ENCODE peak calls at places on chromosomes 6 and 20, in seven cellular contexts. One of them, this sample, is unnamed.

GRCh38 chr20:7744411-7744810 is 195.8 kb downstream of the HAO1 start:
- DNase-seq in B cell: no peak
- DNase-seq in AG04450: peak; percentile 41
- DNase-seq in A549: peak; percentile 31
- DNase-seq in brain microvascular endothelial cell: peak; percentile 67
- DNase-seq in mesothelial cell of epicardium: no peak
- DNase-seq in tibial artery: no peak
- DNase-seq in this sample: no peak

GRCh38 chr20:23249541-23249940 is 101.0 kb upstream of the NXT1 start:
- DNase-seq in mesothelial cell of epicardium: no peak
- DNase-seq in tibial artery: no peak
- DNase-seq in AG04450: no peak
- DNase-seq in brain microvascular endothelial cell: no peak
- DNase-seq in A549: no peak
- DNase-seq in B cell: no peak
- DNase-seq in this sample: no peak

GRCh38 chr6:150417899-150418824 is 49.4 kb downstream of the IYD start:
- DNase-seq in AG04450: peak; percentile 10
- DNase-seq in mesothelial cell of epicardium: no peak
- DNase-seq in B cell: peak; percentile 57
- DNase-seq in brain microvascular endothelial cell: peak; percentile 69
- DNase-seq in tibial artery: no peak
- DNase-seq in A549: peak; percentile 73
- DNase-seq in this sample: no peak

GRCh38 chr6:72248621-72249020 is 362.3 kb downstream of the RIMS1 start:
- DNase-seq in mesothelial cell of epicardium: no peak
- DNase-seq in A549: no peak
- DNase-seq in AG04450: no peak
- DNase-seq in B cell: no peak
- DNase-seq in tibial artery: no peak
- DNase-seq in brain microvascular endothelial cell: no peak
- DNase-seq in this sample: no peak

GRCh38 chr6:158786645-158787304 is 32.4 kb downstream of the EZR start:
- DNase-seq in mesothelial cell of epicardium: no peak
- DNase-seq in brain microvascular endothelial cell: no peak
- DNase-seq in AG04450: no peak
- DNase-seq in B cell: no peak
- DNase-seq in A549: no peak
- DNase-seq in tibial artery: no peak
- DNase-seq in this sample: no peak

GRCh38 chr6:25066593-25066992 is 130.8 kb upstream of the RIPOR2 start:
- DNase-seq in A549: no peak
- DNase-seq in mesothelial cell of epicardium: no peak
- DNase-seq in B cell: no peak
- DNase-seq in brain microvascular endothelial cell: no peak
- DNase-seq in AG04450: no peak
- DNase-seq in tibial artery: no peak
- DNase-seq in this sample: no peak

GRCh38 chr6:161630674-161631073 is 356.8 kb upstream of the AGPAT4 start:
- DNase-seq in mesothelial cell of epicardium: no peak
- DNase-seq in tibial artery: no peak
- DNase-seq in AG04450: no peak
- DNase-seq in A549: no peak
- DNase-seq in brain microvascular endothelial cell: no peak
- DNase-seq in B cell: no peak
- DNase-seq in this sample: no peak

GRCh38 chr6:169884158-169884557 is 132.7 kb downstream of the ERMARD start:
- DNase-seq in B cell: no peak
- DNase-seq in brain microvascular endothelial cell: no peak
- DNase-seq in A549: no peak
- DNase-seq in AG04450: no peak
- DNase-seq in tibial artery: no peak
- DNase-seq in mesothelial cell of epicardium: no peak
- DNase-seq in this sample: no peak

GRCh38 chr6:4398806-4399205 is 263.4 kb upstream of the ECI2 start:
- DNase-seq in B cell: no peak
- DNase-seq in brain microvascular endothelial cell: no peak
- DNase-seq in tibial artery: no peak
- DNase-seq in mesothelial cell of epicardium: no peak
- DNase-seq in AG04450: peak; percentile 16
- DNase-seq in A549: no peak
- DNase-seq in this sample: no peak

GRCh38 chr20:48776306-48776705 is 51.5 kb downstream of the PREX1 start:
- DNase-seq in tibial artery: no peak
- DNase-seq in brain microvascular endothelial cell: peak; percentile 84
- DNase-seq in AG04450: no peak
- DNase-seq in B cell: no peak
- DNase-seq in mesothelial cell of epicardium: no peak
- DNase-seq in A549: no peak
- DNase-seq in this sample: no peak

GRCh38 chr20:2749951-2750342 is 50.5 kb downstream of the CPXM1 start:
- DNase-seq in tibial artery: no peak
- DNase-seq in B cell: no peak
- DNase-seq in A549: no peak
- DNase-seq in AG04450: no peak
- DNase-seq in mesothelial cell of epicardium: no peak
- DNase-seq in brain microvascular endothelial cell: no peak
- DNase-seq in this sample: no peak

GRCh38 chr6:111880181-111880944 is 7.1 kb upstream of the FYN start:
- DNase-seq in tibial artery: no peak
- DNase-seq in mesothelial cell of epicardium: no peak
- DNase-seq in A549: no peak
- DNase-seq in AG04450: no peak
- DNase-seq in brain microvascular endothelial cell: no peak
- DNase-seq in B cell: no peak
- DNase-seq in this sample: no peak

GRCh38 chr6:125142614-125143013 is 11.0 kb upstream of the TPD52L1 start:
- DNase-seq in A549: no peak
- DNase-seq in brain microvascular endothelial cell: no peak
- DNase-seq in tibial artery: no peak
- DNase-seq in mesothelial cell of epicardium: no peak
- DNase-seq in AG04450: no peak
- DNase-seq in B cell: no peak
- DNase-seq in this sample: no peak

GRCh38 chr6:37126554-37126906 is 43.4 kb upstream of the PIM1 start:
- DNase-seq in A549: no peak
- DNase-seq in AG04450: no peak
- DNase-seq in mesothelial cell of epicardium: no peak
- DNase-seq in brain microvascular endothelial cell: no peak
- DNase-seq in tibial artery: no peak
- DNase-seq in B cell: no peak
- DNase-seq in this sample: no peak

GRCh38 chr20:5608104-5608447 is 142.1 kb upstream of the SHLD1 start:
- DNase-seq in mesothelial cell of epicardium: no peak
- DNase-seq in B cell: no peak
- DNase-seq in A549: no peak
- DNase-seq in brain microvascular endothelial cell: no peak
- DNase-seq in tibial artery: no peak
- DNase-seq in AG04450: no peak
- DNase-seq in this sample: no peak

GRCh38 chr20:62697468-62697912 is 11.1 kb upstream of the NTSR1 start:
- DNase-seq in brain microvascular endothelial cell: no peak
- DNase-seq in mesothelial cell of epicardium: no peak
- DNase-seq in AG04450: no peak
- DNase-seq in A549: no peak
- DNase-seq in B cell: no peak
- DNase-seq in tibial artery: no peak
- DNase-seq in this sample: peak; percentile 18

GRCh38 chr20:7853493-7853892 is 86.8 kb downstream of the HAO1 start:
- DNase-seq in B cell: no peak
- DNase-seq in brain microvascular endothelial cell: no peak
- DNase-seq in AG04450: no peak
- DNase-seq in A549: no peak
- DNase-seq in mesothelial cell of epicardium: no peak
- DNase-seq in tibial artery: no peak
- DNase-seq in this sample: no peak

GRCh38 chr20:59123011-59123676 is 40.5 kb upstream of the ZNF831 start:
- DNase-seq in brain microvascular endothelial cell: no peak
- DNase-seq in mesothelial cell of epicardium: no peak
- DNase-seq in tibial artery: no peak
- DNase-seq in AG04450: no peak
- DNase-seq in A549: no peak
- DNase-seq in B cell: peak; percentile 70
- DNase-seq in this sample: no peak

GRCh38 chr20:7926767-7927166 is 13.5 kb downstream of the HAO1 start:
- DNase-seq in tibial artery: no peak
- DNase-seq in brain microvascular endothelial cell: peak; percentile 39
- DNase-seq in AG04450: no peak
- DNase-seq in mesothelial cell of epicardium: no peak
- DNase-seq in A549: peak; percentile 44
- DNase-seq in B cell: no peak
- DNase-seq in this sample: no peak

GRCh38 chr6:113980937-113981554 is 10.1 kb upstream of the HDAC2 start:
- DNase-seq in mesothelial cell of epicardium: no peak
- DNase-seq in A549: peak; percentile 23
- DNase-seq in B cell: no peak
- DNase-seq in brain microvascular endothelial cell: no peak
- DNase-seq in AG04450: no peak
- DNase-seq in tibial artery: no peak
- DNase-seq in this sample: peak; percentile 12

GRCh38 chr20:36830791-36831691 is 44.9 kb upstream of the TLDC2 start:
- DNase-seq in tibial artery: peak; percentile 97
- DNase-seq in brain microvascular endothelial cell: no peak
- DNase-seq in B cell: no peak
- DNase-seq in A549: no peak
- DNase-seq in AG04450: no peak
- DNase-seq in mesothelial cell of epicardium: no peak
- DNase-seq in this sample: no peak
- TF ChIP-seq CTCF in tibial artery: peak; percentile 33
- TF ChIP-seq CTCF in brain microvascular endothelial cell: peak; percentile 62
- TF ChIP-seq CTCF in B cell: no peak
- TF ChIP-seq CTCF in A549: no peak
- TF ChIP-seq CTCF in AG04450: peak; percentile 55
- TF ChIP-seq CTCF in mesothelial cell of epicardium: no peak
- TF ChIP-seq CTCF in this sample: peak; percentile 23

GRCh38 chr6:153237670-153238069 is 106.6 kb upstream of the RGS17 start:
- DNase-seq in B cell: no peak
- DNase-seq in A549: no peak
- DNase-seq in tibial artery: no peak
- DNase-seq in brain microvascular endothelial cell: no peak
- DNase-seq in AG04450: no peak
- DNase-seq in mesothelial cell of epicardium: no peak
- DNase-seq in this sample: no peak
- TF ChIP-seq CTCF in B cell: no peak
- TF ChIP-seq CTCF in A549: no peak
- TF ChIP-seq CTCF in tibial artery: no peak
- TF ChIP-seq CTCF in brain microvascular endothelial cell: no peak
- TF ChIP-seq CTCF in AG04450: no peak
- TF ChIP-seq CTCF in mesothelial cell of epicardium: no peak
- TF ChIP-seq CTCF in this sample: no peak

DNA sequence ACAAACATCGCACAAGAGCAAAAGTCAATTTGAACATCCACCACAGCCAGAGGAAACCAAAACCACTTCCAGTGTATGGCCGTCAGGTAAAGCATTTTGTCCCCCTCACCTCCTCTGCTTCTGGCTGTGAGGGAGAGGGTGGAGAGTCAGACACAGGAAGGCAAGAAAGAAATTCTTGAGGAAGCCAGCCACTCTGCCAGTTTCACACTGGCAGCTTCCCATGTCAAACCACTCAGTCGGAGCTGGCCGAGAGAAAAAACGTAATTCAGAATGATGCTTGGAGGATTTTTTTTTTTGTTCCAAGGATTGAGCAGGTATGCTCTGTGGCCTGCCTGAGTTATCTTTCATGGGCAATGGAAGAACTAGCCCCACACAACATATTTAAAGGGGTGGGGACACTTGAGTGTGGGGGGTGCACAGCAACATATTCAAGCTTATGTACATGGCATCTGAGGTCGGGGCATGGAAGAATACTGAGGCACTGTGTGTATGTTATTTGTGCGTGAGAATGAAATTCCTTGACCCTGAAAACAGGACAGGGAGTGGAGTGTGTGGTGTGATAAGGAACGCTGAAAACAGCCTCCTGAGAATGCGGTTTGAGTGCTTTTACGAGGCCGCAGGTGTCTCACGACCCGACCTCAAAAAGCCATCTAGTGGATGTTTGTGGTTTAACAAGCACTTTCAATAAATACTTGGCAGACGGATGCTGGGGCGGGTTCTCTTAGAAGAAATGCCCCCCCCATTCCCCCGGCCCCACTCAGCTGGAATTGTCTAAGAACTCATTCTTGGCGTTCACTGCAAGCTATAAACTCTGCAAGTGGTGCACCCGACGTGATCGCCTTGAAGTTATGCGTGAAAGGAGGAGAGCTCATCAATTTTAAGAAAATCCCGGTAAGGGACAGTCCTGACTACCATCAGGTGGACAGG is 27.5 kb upstream of the ZBTB22 start:
- DNase-seq in A549: peak; percentile 73
- DNase-seq in brain microvascular endothelial cell: peak; percentile 69
- DNase-seq in B cell: peak; percentile 69
- DNase-seq in mesothelial cell of epicardium: peak; percentile 40
- DNase-seq in AG04450: peak; percentile 39
- DNase-seq in tibial artery: peak; percentile 67
- DNase-seq in this sample: no peak
- TF ChIP-seq CTCF in A549: peak; percentile 40
- TF ChIP-seq CTCF in brain microvascular endothelial cell: peak; percentile 67
- TF ChIP-seq CTCF in B cell: peak; percentile 79
- TF ChIP-seq CTCF in mesothelial cell of epicardium: peak; percentile 74
- TF ChIP-seq CTCF in AG04450: peak; percentile 57
- TF ChIP-seq CTCF in tibial artery: peak; percentile 61
- TF ChIP-seq CTCF in this sample: peak; percentile 73

GRCh38 chr20:57092112-57092899 is 174.1 kb downstream of the BMP7 start:
- DNase-seq in mesothelial cell of epicardium: peak; percentile 48
- DNase-seq in A549: peak; percentile 66
- DNase-seq in AG04450: no peak
- DNase-seq in brain microvascular endothelial cell: peak; percentile 32
- DNase-seq in tibial artery: no peak
- DNase-seq in B cell: peak; percentile 66
- DNase-seq in this sample: peak; percentile 73
- TF ChIP-seq CTCF in mesothelial cell of epicardium: peak; percentile 86
- TF ChIP-seq CTCF in A549: peak; percentile 68
- TF ChIP-seq CTCF in AG04450: peak; percentile 61
- TF ChIP-seq CTCF in brain microvascular endothelial cell: peak; percentile 87
- TF ChIP-seq CTCF in tibial artery: peak; percentile 24
- TF ChIP-seq CTCF in B cell: peak; percentile 59
- TF ChIP-seq CTCF in this sample: peak; percentile 89

GRCh38 chr20:45415822-45416637 is at the start of gene PIGT:
- DNase-seq in AG04450: no peak
- DNase-seq in brain microvascular endothelial cell: peak; percentile 76
- DNase-seq in mesothelial cell of epicardium: peak; percentile 58
- DNase-seq in B cell: peak; percentile 82
- DNase-seq in tibial artery: peak; percentile 92
- DNase-seq in A549: peak; percentile 84
- DNase-seq in this sample: peak; percentile 68
- TF ChIP-seq CTCF in AG04450: no peak
- TF ChIP-seq CTCF in brain microvascular endothelial cell: no peak
- TF ChIP-seq CTCF in mesothelial cell of epicardium: no peak
- TF ChIP-seq CTCF in B cell: no peak
- TF ChIP-seq CTCF in tibial artery: no peak
- TF ChIP-seq CTCF in A549: no peak
- TF ChIP-seq CTCF in this sample: no peak

This sample was measured in neural crest cell.